ENCODE peak calls at places on chromosomes 3 and 15, in five cellular contexts. S is dorsolateral prefrontal cortex, N is Caco-2, K is epithelial cell of esophagus, M is adrenal gland. Z is an unnamed sample.

GRCh38 chr3:105353485-105354161 is 13.1 kb upstream of the ALCAM start:
- DNase-seq in N (no peak), S (peak; percentile 37), K (peak; percentile 73), M (peak; percentile 65), Z (no peak)

GRCh38 chr3:48548731-48549705 is 7.6 kb downstream of the PFKFB4 start:
- DNase-seq in K (peak; percentile 71), S (peak; percentile 92), N (peak; percentile 80), M (peak; percentile 95), Z (peak; percentile 51)

GRCh38 chr3:151327571-151328198 is 1.7 kb downstream of the P2RY13 start:
- DNase-seq in M (no peak), N (no peak), K (peak; percentile 41), S (no peak), Z (no peak)

GRCh38 chr3:33732394-33732793 is 14.3 kb upstream of the CLASP2 start:
- DNase-seq in S (no peak), N (no peak), M (no peak), K (no peak), Z (no peak)

GRCh38 chr3:101351834-101352233 is 31.5 kb upstream of the IMPG2 start:
- DNase-seq in N (no peak), S (no peak), M (no peak), K (no peak), Z (no peak)

GRCh38 chr3:184559336-184559735 is 2.2 kb upstream of the EPHB3 start:
- DNase-seq in K (no peak), M (no peak), N (no peak), S (no peak), Z (no peak)

GRCh38 chr15:48674876-48675275 is 29.4 kb upstream of the FBN1 start:
- DNase-seq in K (no peak), M (no peak), N (no peak), S (no peak), Z (no peak)

GRCh38 chr3:25423780-25424179 is 4.3 kb upstream of the RARB start:
- DNase-seq in K (peak; percentile 83), M (no peak), N (no peak), S (no peak), Z (peak; percentile 66)

DNA sequence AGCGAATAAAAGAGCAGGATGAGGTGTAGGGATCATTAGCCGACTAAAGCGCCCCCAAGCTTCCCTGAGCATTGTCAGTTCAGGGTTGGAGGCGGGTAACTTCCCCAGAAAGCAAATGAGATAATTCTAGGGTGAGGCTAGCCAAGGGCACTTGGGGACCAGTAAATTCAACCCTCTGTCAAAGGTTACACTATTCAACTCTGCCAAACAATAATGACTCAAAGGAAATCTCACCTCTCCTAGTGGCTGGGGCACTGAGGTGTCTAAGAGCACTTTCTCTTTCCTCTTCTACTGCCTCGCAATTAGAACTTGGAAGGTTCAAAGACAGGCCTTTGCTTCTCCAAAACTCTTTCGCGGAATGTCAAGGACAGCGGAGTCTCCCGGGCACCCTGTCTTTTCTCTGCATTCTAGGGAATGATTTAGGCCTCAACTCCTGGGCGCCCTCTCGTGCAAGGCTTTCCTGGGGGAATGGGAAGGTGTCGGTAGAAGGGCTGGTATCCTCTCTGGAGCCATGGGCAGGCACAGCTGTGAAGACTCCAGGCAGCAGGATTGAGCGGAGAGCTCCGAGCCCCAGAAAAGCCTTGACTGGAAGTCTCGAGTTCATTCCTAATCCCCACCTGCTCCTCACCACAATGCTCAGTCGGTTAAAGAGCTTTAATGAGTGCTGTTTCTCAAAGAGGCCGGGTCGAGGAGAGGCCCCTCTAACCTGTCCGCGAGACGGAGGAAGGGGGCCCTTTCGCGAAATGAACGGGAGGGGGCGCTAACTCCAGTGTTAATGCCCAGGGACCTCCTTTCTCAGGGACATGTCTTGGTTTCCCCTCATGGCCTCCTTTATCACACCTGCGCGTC is 21.9 kb downstream of the ZIC4 start:
- DNase-seq in K (no peak), M (no peak), N (no peak), S (no peak), Z (no peak)
- H3K4me3 ChIP-seq in K (no peak overlapping the region), M (no peak overlapping the region), N (no peak overlapping the region), S (no peak overlapping the region), Z (no peak overlapping the region)

DNA sequence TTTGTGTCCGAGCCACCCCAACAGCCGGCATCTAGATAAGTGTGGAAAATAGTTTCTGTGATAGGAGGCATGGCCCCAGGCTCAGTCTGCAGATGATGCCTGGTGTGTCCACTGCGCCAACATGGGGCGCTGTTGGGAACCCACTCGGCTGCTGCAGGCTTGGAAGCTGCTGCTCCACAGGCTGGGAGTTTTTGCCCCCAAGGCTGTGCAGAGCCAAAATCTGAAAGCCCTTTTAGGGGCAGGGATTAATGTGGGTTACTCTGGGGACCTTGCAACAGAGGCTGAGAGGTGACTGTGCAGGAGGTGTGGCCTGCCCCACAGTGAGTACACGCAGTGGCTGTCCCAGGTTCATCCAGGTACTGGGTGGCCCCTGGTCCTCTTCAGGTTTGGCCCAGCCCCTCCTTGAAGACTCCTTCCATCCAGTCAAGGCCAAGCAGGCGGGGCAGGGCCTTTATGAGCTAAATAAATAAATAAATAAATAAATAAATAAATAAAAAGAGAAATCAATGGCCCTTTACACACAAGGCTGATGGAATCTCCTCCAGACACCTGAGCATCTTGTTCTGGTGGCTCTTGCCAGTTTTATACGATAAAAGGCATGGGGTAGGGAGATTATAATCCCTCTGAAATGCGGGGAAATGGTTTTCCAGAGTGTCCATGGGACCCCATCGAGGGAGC is 73.8 kb downstream of the AAGAB start:
- DNase-seq in S (no peak), M (no peak), N (no peak), K (no peak), Z (no peak)
- TF ChIP-seq CTCF in S (no peak), M (no peak), N (no peak), K (no peak), Z (peak; percentile 11)

DNA sequence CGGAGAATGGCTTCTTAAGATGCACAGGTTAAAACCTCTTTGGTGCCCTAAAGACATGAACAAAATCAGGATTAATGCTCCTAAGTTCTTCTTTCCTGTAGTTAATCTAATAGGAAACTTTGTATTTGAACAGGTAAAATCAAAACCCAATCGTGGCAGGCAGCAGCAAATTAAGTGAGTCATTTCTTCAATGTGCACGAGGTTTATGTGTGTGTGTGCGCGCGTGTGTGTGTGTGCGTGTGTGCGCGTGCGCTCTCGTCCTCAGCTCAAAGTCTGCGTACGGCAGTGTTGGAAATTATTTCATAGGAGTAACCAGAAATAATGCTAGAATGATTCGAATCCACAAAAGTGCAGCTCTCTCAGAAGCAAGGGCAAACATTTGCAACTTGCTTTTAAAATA is 905 bp downstream of the FAM81A start:
- DNase-seq in K (peak; percentile 18), N (no peak), S (peak; percentile 60), M (no peak), Z (no peak)
- H3K4me3 ChIP-seq in K (no peak overlapping the region), N (no peak overlapping the region), S (peak overlapping the region; percentile 72), M (no peak overlapping the region), Z (no peak overlapping the region)

GRCh38 chr3:51819709-51820406 is 40.8 kb upstream of the IQCF6 start:
- DNase-seq in M (no peak), K (no peak), N (no peak), S (no peak), Z (no peak)
- TF ChIP-seq CTCF in M (no peak), K (peak; percentile 18), N (peak; percentile 8), S (no peak), Z (no peak)

GRCh38 chr3:89234620-89235019 is 127.2 kb downstream of the EPHA3 start:
- DNase-seq in N (no peak), M (no peak), S (no peak), K (no peak), Z (no peak)
- H3K4me3 ChIP-seq in N (no peak overlapping the region), M (no peak overlapping the region), S (no peak overlapping the region), K (no peak overlapping the region), Z (no peak overlapping the region)

DNA sequence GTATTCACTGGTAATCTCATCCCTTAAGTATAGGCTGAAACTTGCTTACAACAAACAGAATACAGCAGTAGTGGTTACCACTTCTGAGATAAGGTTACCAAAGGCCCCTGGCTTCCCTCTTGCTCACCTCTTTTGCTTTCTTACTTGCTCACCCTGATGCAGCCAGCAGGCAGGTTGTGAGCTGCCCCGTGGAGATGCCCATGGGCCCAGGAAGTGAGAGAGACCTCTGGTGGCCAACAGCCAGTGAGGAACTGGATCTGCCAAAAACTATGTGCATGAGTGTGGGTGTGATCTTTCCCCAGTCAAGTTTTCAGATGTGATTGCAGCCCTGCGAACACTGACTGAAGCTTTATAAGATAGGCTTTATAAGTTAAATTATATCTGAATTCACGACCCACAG is 48.7 kb downstream of the NMNAT3 start:
- DNase-seq in K (peak; percentile 82), S (no peak), M (no peak), N (peak; percentile 67), Z (no peak)
- TF ChIP-seq CTCF in K (peak; percentile 57), S (no peak), M (no peak), N (peak; percentile 64), Z (no peak)

GRCh38 chr3:45881031-45882022 is 5.0 kb upstream of the CCR9 start:
- DNase-seq in M (no peak), S (no peak), N (no peak), K (peak; percentile 61), Z (no peak)
- H3K4me3 ChIP-seq in M (no peak overlapping the region), S (no peak overlapping the region), N (no peak overlapping the region), K (no peak overlapping the region), Z (no peak overlapping the region)